ENCODE peak calls at places on chromosomes 7 and 10, in four cellular contexts. One of them, this sample, is unnamed.

GRCh38 chr7:30845426-30846135 is 66.1 kb upstream of the AQP1 start:
- DNase-seq in DND-41: no peak
- DNase-seq in lower lobe of right lung: peak
- DNase-seq in mesothelial cell of epicardium: no peak
- DNase-seq in this sample: no peak

GRCh38 chr10:18542832-18543231 is 108.6 kb downstream of the NSUN6 start:
- DNase-seq in DND-41: no peak
- DNase-seq in lower lobe of right lung: no peak
- DNase-seq in mesothelial cell of epicardium: no peak
- DNase-seq in this sample: no peak

GRCh38 chr7:35697414-35698175 is 2.7 kb upstream of the HERPUD2 start:
- DNase-seq in DND-41: no peak
- DNase-seq in lower lobe of right lung: no peak
- DNase-seq in mesothelial cell of epicardium: no peak
- DNase-seq in this sample: no peak

GRCh38 chr7:138825049-138825721 is 27.2 kb upstream of the ATP6V0A4 start:
- DNase-seq in DND-41: no peak
- DNase-seq in lower lobe of right lung: no peak
- DNase-seq in mesothelial cell of epicardium: no peak
- DNase-seq in this sample: no peak

GRCh38 chr7:141074162-141074989 is 512 bp downstream of the TMEM178B start:
- DNase-seq in DND-41: no peak
- DNase-seq in lower lobe of right lung: no peak
- DNase-seq in mesothelial cell of epicardium: peak
- DNase-seq in this sample: peak

GRCh38 chr7:33261585-33261984 is 132.2 kb downstream of the BBS9 start:
- DNase-seq in DND-41: no peak
- DNase-seq in lower lobe of right lung: no peak
- DNase-seq in mesothelial cell of epicardium: no peak
- DNase-seq in this sample: peak

GRCh38 chr7:149683191-149683590 is 90.2 kb downstream of the ZNF467 start:
- DNase-seq in DND-41: no peak
- DNase-seq in lower lobe of right lung: no peak
- DNase-seq in mesothelial cell of epicardium: no peak
- DNase-seq in this sample: no peak

GRCh38 chr10:28769147-28769604 is 91.9 kb downstream of the BAMBI start:
- DNase-seq in DND-41: no peak
- DNase-seq in lower lobe of right lung: no peak
- DNase-seq in mesothelial cell of epicardium: no peak
- DNase-seq in this sample: no peak

GRCh38 chr10:29370092-29370611 is 81.3 kb downstream of the LYZL1 start:
- DNase-seq in DND-41: no peak
- DNase-seq in lower lobe of right lung: no peak
- DNase-seq in mesothelial cell of epicardium: no peak
- DNase-seq in this sample: no peak

GRCh38 chr7:75762350-75762917 is 9.6 kb downstream of the CCL26 start:
- DNase-seq in DND-41: no peak
- DNase-seq in lower lobe of right lung: no peak
- DNase-seq in mesothelial cell of epicardium: no peak
- DNase-seq in this sample: no peak

GRCh38 chr7:146635200-146636032 is 518.8 kb downstream of the CNTNAP2 start:
- DNase-seq in DND-41: no peak
- DNase-seq in lower lobe of right lung: no peak
- DNase-seq in mesothelial cell of epicardium: no peak
- DNase-seq in this sample: no peak

GRCh38 chr7:27839099-27839498 is 99.1 kb downstream of the TAX1BP1 start:
- DNase-seq in DND-41: no peak
- DNase-seq in lower lobe of right lung: no peak
- DNase-seq in mesothelial cell of epicardium: no peak
- DNase-seq in this sample: no peak

GRCh38 chr7:93147358-93147757 is 827 bp downstream of the SAMD9L start:
- DNase-seq in DND-41: peak
- DNase-seq in lower lobe of right lung: no peak
- DNase-seq in mesothelial cell of epicardium: no peak
- DNase-seq in this sample: peak

GRCh38 chr10:11824376-11824775 is 1.2 kb downstream of the PROSER2 start:
- DNase-seq in DND-41: no peak
- DNase-seq in lower lobe of right lung: no peak
- DNase-seq in mesothelial cell of epicardium: no peak
- DNase-seq in this sample: no peak

GRCh38 chr7:81175291-81175942 is 256.6 kb upstream of the SEMA3C start:
- DNase-seq in DND-41: no peak
- DNase-seq in lower lobe of right lung: no peak
- DNase-seq in mesothelial cell of epicardium: no peak
- DNase-seq in this sample: no peak

GRCh38 chr7:44176486-44176885 is 12.8 kb downstream of the GCK start:
- DNase-seq in DND-41: no peak
- DNase-seq in lower lobe of right lung: no peak
- DNase-seq in mesothelial cell of epicardium: peak
- DNase-seq in this sample: no peak

GRCh38 chr7:157116762-157117161 is 22.0 kb upstream of the UBE3C start:
- DNase-seq in DND-41: no peak
- DNase-seq in lower lobe of right lung: no peak
- DNase-seq in mesothelial cell of epicardium: no peak
- DNase-seq in this sample: no peak

GRCh38 chr7:70720191-70720873 is 411.6 kb upstream of the GALNT17 start:
- DNase-seq in DND-41: no peak
- DNase-seq in lower lobe of right lung: no peak
- DNase-seq in mesothelial cell of epicardium: no peak
- DNase-seq in this sample: no peak
- TF ChIP-seq CTCF in DND-41: no peak
- TF ChIP-seq CTCF in lower lobe of right lung: no peak
- TF ChIP-seq CTCF in mesothelial cell of epicardium: no peak
- TF ChIP-seq CTCF in this sample: no peak

GRCh38 chr7:96953676-96954513 is 51.5 kb upstream of the DLX6 start:
- DNase-seq in DND-41: no peak
- DNase-seq in lower lobe of right lung: no peak
- DNase-seq in mesothelial cell of epicardium: no peak
- DNase-seq in this sample: no peak
- TF ChIP-seq CTCF in DND-41: no peak
- TF ChIP-seq CTCF in lower lobe of right lung: no peak
- TF ChIP-seq CTCF in mesothelial cell of epicardium: no peak
- TF ChIP-seq CTCF in this sample: no peak

GRCh38 chr7:23294549-23295400 is 4.4 kb upstream of the MALSU1 start:
- DNase-seq in DND-41: no peak
- DNase-seq in lower lobe of right lung: no peak
- DNase-seq in mesothelial cell of epicardium: no peak
- DNase-seq in this sample: no peak
- TF ChIP-seq CTCF in DND-41: no peak
- TF ChIP-seq CTCF in lower lobe of right lung: no peak
- TF ChIP-seq CTCF in mesothelial cell of epicardium: no peak
- TF ChIP-seq CTCF in this sample: no peak

DNA sequence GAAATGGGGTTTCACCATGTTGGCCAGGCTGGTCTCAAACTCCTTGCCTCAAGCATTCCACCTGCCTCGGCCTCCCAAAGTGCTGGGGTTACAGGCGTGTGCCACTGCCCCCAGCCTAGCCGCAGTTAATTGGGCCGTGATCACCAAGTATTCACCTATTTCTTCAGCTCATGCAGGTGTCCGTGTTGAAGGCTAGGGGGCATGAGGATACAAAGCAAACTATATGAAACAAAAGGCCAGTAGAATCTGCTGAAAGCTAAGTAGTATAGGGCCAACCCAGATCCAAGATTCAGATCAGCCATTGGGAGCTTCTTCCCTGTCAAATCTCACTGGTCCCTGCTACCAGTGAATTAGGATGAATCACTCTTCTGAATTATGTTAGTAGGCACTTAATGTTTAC is 73.4 kb downstream of the LRRC4 start:
- DNase-seq in DND-41: no peak
- DNase-seq in lower lobe of right lung: no peak
- DNase-seq in mesothelial cell of epicardium: no peak
- DNase-seq in this sample: no peak
- TF ChIP-seq CTCF in DND-41: no peak
- TF ChIP-seq CTCF in lower lobe of right lung: no peak
- TF ChIP-seq CTCF in mesothelial cell of epicardium: no peak
- TF ChIP-seq CTCF in this sample: no peak

This sample was measured in activated CD8-positive, alpha-beta T cell treated with anti-CD3 and anti-CD28 coated beads for 36 hours.